ENCODE peak calls at places on chromosome 4, in five cellular contexts. One of them, this sample, is unnamed.

GRCh38 chr4:15241946-15242345 is 185.9 kb upstream of the C1QTNF7 start:
- DNase-seq in GM12865: no peak
- DNase-seq in esophagus squamous epithelium: no peak
- DNase-seq in cardiac fibroblast: no peak
- DNase-seq in sciatic nerve: no peak
- DNase-seq in this sample: no peak

GRCh38 chr4:3226944-3227343 is 22.0 kb upstream of the MSANTD1 start:
- DNase-seq in GM12865: no peak
- DNase-seq in esophagus squamous epithelium: no peak
- DNase-seq in cardiac fibroblast: no peak
- DNase-seq in sciatic nerve: no peak
- DNase-seq in this sample: no peak

GRCh38 chr4:8270912-8271815 is 1.6 kb downstream of the HTRA3 start:
- DNase-seq in GM12865: no peak
- DNase-seq in esophagus squamous epithelium: no peak
- DNase-seq in cardiac fibroblast: no peak
- DNase-seq in sciatic nerve: no peak
- DNase-seq in this sample: no peak

GRCh38 chr4:87811977-87812376 is 12.6 kb downstream of the IBSP start:
- DNase-seq in GM12865: no peak
- DNase-seq in esophagus squamous epithelium: no peak
- DNase-seq in cardiac fibroblast: no peak
- DNase-seq in sciatic nerve: no peak
- DNase-seq in this sample: no peak

GRCh38 chr4:110075891-110076290 is 122.5 kb downstream of the ELOVL6 start:
- DNase-seq in GM12865: no peak
- DNase-seq in esophagus squamous epithelium: no peak
- DNase-seq in cardiac fibroblast: no peak
- DNase-seq in sciatic nerve: no peak
- DNase-seq in this sample: no peak

GRCh38 chr4:38872620-38873019 is 5.0 kb downstream of the FAM114A1 start:
- DNase-seq in GM12865: no peak
- DNase-seq in esophagus squamous epithelium: no peak
- DNase-seq in cardiac fibroblast: peak
- DNase-seq in sciatic nerve: no peak
- DNase-seq in this sample: no peak

GRCh38 chr4:77579406-77580076 is 26.1 kb upstream of the CXCL13 start:
- DNase-seq in GM12865: no peak
- DNase-seq in esophagus squamous epithelium: no peak
- DNase-seq in cardiac fibroblast: peak
- DNase-seq in sciatic nerve: no peak
- DNase-seq in this sample: no peak

GRCh38 chr4:84916233-84916632 is 50.3 kb downstream of the WDFY3 start:
- DNase-seq in GM12865: peak
- DNase-seq in esophagus squamous epithelium: no peak
- DNase-seq in cardiac fibroblast: peak
- DNase-seq in sciatic nerve: no peak
- DNase-seq in this sample: no peak

GRCh38 chr4:3042226-3042625 is 32.1 kb downstream of the HTT-AS start:
- DNase-seq in GM12865: no peak
- DNase-seq in esophagus squamous epithelium: no peak
- DNase-seq in cardiac fibroblast: no peak
- DNase-seq in sciatic nerve: peak
- DNase-seq in this sample: no peak

GRCh38 chr4:55169352-55169959 is 44.1 kb upstream of the KDR start:
- DNase-seq in GM12865: no peak
- DNase-seq in esophagus squamous epithelium: no peak
- DNase-seq in cardiac fibroblast: peak
- DNase-seq in sciatic nerve: no peak
- DNase-seq in this sample: no peak

GRCh38 chr4:2745981-2746806 is 9.9 kb downstream of the TNIP2 start:
- DNase-seq in GM12865: peak
- DNase-seq in esophagus squamous epithelium: peak
- DNase-seq in cardiac fibroblast: peak
- DNase-seq in sciatic nerve: no peak
- DNase-seq in this sample: peak

GRCh38 chr4:154366956-154367355 is 124.6 kb downstream of the DCHS2 start:
- DNase-seq in GM12865: no peak
- DNase-seq in esophagus squamous epithelium: no peak
- DNase-seq in cardiac fibroblast: no peak
- DNase-seq in sciatic nerve: no peak
- DNase-seq in this sample: no peak

GRCh38 chr4:84856468-84856867 is 110.0 kb downstream of the WDFY3 start:
- DNase-seq in GM12865: no peak
- DNase-seq in esophagus squamous epithelium: no peak
- DNase-seq in cardiac fibroblast: no peak
- DNase-seq in sciatic nerve: no peak
- DNase-seq in this sample: no peak

GRCh38 chr4:3315566-3315965 is 22.7 kb downstream of the RGS12 start:
- DNase-seq in GM12865: no peak
- DNase-seq in esophagus squamous epithelium: no peak
- DNase-seq in cardiac fibroblast: no peak
- DNase-seq in sciatic nerve: peak
- DNase-seq in this sample: no peak

GRCh38 chr4:80362578-80363181 is 27.1 kb downstream of the CFAP299 start:
- DNase-seq in GM12865: peak
- DNase-seq in esophagus squamous epithelium: no peak
- DNase-seq in cardiac fibroblast: peak
- DNase-seq in sciatic nerve: no peak
- DNase-seq in this sample: no peak

GRCh38 chr4:89712141-89712540 is 124.8 kb downstream of the SNCA start:
- DNase-seq in GM12865: no peak
- DNase-seq in esophagus squamous epithelium: no peak
- DNase-seq in cardiac fibroblast: no peak
- DNase-seq in sciatic nerve: no peak
- DNase-seq in this sample: no peak

GRCh38 chr4:155966661-155967060 is 13.0 kb upstream of the CTSO start:
- DNase-seq in GM12865: no peak
- DNase-seq in esophagus squamous epithelium: no peak
- DNase-seq in cardiac fibroblast: no peak
- DNase-seq in sciatic nerve: no peak
- DNase-seq in this sample: no peak

GRCh38 chr4:131302108-131302507 is 1847.0 kb upstream of the PCDH10 start:
- DNase-seq in GM12865: peak
- DNase-seq in esophagus squamous epithelium: no peak
- DNase-seq in cardiac fibroblast: no peak
- DNase-seq in sciatic nerve: no peak
- DNase-seq in this sample: no peak

GRCh38 chr4:20305976-20306375 is 54.3 kb downstream of the SLIT2 start:
- DNase-seq in GM12865: no peak
- DNase-seq in esophagus squamous epithelium: no peak
- DNase-seq in cardiac fibroblast: peak
- DNase-seq in sciatic nerve: no peak
- DNase-seq in this sample: no peak

GRCh38 chr4:21948347-21949072 is at the start of gene KCNIP4:
- DNase-seq in GM12865: no peak
- DNase-seq in esophagus squamous epithelium: no peak
- DNase-seq in cardiac fibroblast: peak
- DNase-seq in sciatic nerve: no peak
- DNase-seq in this sample: no peak

GRCh38 chr4:74365761-74366160 is 816 bp downstream of the EREG start:
- DNase-seq in GM12865: no peak
- DNase-seq in esophagus squamous epithelium: no peak
- DNase-seq in cardiac fibroblast: no peak
- DNase-seq in sciatic nerve: no peak
- DNase-seq in this sample: no peak

GRCh38 chr4:72531322-72531721 is 37.7 kb downstream of the ADAMTS3 start:
- DNase-seq in GM12865: no peak
- DNase-seq in esophagus squamous epithelium: no peak
- DNase-seq in cardiac fibroblast: no peak
- DNase-seq in sciatic nerve: no peak
- DNase-seq in this sample: no peak

GRCh38 chr4:69934150-69934549 is 3.3 kb downstream of the CSN1S1 start:
- DNase-seq in GM12865: no peak
- DNase-seq in esophagus squamous epithelium: no peak
- DNase-seq in cardiac fibroblast: no peak
- DNase-seq in sciatic nerve: no peak
- DNase-seq in this sample: no peak

GRCh38 chr4:6493668-6494304 is 21.4 kb upstream of the PPP2R2C start:
- DNase-seq in GM12865: no peak
- DNase-seq in esophagus squamous epithelium: no peak
- DNase-seq in cardiac fibroblast: peak
- DNase-seq in sciatic nerve: no peak
- DNase-seq in this sample: no peak

This sample was measured in MV-4-11.